ENCODE peak calls at places on chromosomes 3 and 15, in ten cellular contexts. One of them, this sample, is unnamed.
A peak's percentile ranks its signal among the peaks of the same experiment; 100 is the strongest.

GRCh38 chr3:151875759-151876158 is 2.3 kb downstream of the SUCNR1 start:
- ATAC-seq in right cardiac atrium: no peak
- ATAC-seq in PC-3: peak; percentile 35
- ATAC-seq in A549: peak; percentile 39
- ATAC-seq in central memory CD8-positive, alpha-beta T cell: no peak
- ATAC-seq in upper lobe of right lung: peak; percentile 62
- ATAC-seq in natural killer cell: no peak
- ATAC-seq in activated naive CD8-positive, alpha-beta T cell treated with anti-CD3 and anti-CD28 coated beads, Interleukin-2, amount 50 U/mL, for 24 hours: no peak
- ATAC-seq in pancreas: no peak
- ATAC-seq in T-cell: no peak
- ATAC-seq in this sample: no peak

GRCh38 chr15:66715181-66715624 is 13.2 kb downstream of the SMAD6 start:
- ATAC-seq in right cardiac atrium: no peak
- ATAC-seq in PC-3: no peak
- ATAC-seq in A549: no peak
- ATAC-seq in central memory CD8-positive, alpha-beta T cell: no peak
- ATAC-seq in upper lobe of right lung: no peak
- ATAC-seq in natural killer cell: no peak
- ATAC-seq in activated naive CD8-positive, alpha-beta T cell treated with anti-CD3 and anti-CD28 coated beads, Interleukin-2, amount 50 U/mL, for 24 hours: no peak
- ATAC-seq in pancreas: peak; percentile 61
- ATAC-seq in T-cell: no peak
- ATAC-seq in this sample: no peak

GRCh38 chr3:97793415-97794019 is 28.3 kb upstream of the CRYBG3 start:
- ATAC-seq in right cardiac atrium: no peak
- ATAC-seq in PC-3: peak; percentile 60
- ATAC-seq in A549: no peak
- ATAC-seq in central memory CD8-positive, alpha-beta T cell: peak; percentile 40
- ATAC-seq in upper lobe of right lung: peak; percentile 71
- ATAC-seq in natural killer cell: peak; percentile 62
- ATAC-seq in activated naive CD8-positive, alpha-beta T cell treated with anti-CD3 and anti-CD28 coated beads, Interleukin-2, amount 50 U/mL, for 24 hours: no peak
- ATAC-seq in pancreas: no peak
- ATAC-seq in T-cell: peak; percentile 57
- ATAC-seq in this sample: no peak

GRCh38 chr3:178267158-178267838 is 268.9 kb upstream of the KCNMB2 start:
- ATAC-seq in right cardiac atrium: no peak
- ATAC-seq in PC-3: no peak
- ATAC-seq in A549: no peak
- ATAC-seq in central memory CD8-positive, alpha-beta T cell: no peak
- ATAC-seq in upper lobe of right lung: no peak
- ATAC-seq in natural killer cell: no peak
- ATAC-seq in activated naive CD8-positive, alpha-beta T cell treated with anti-CD3 and anti-CD28 coated beads, Interleukin-2, amount 50 U/mL, for 24 hours: no peak
- ATAC-seq in pancreas: no peak
- ATAC-seq in T-cell: no peak
- ATAC-seq in this sample: no peak

GRCh38 chr3:163508212-163508611 is 1570.1 kb downstream of the SI start:
- ATAC-seq in right cardiac atrium: no peak
- ATAC-seq in PC-3: no peak
- ATAC-seq in A549: no peak
- ATAC-seq in central memory CD8-positive, alpha-beta T cell: no peak
- ATAC-seq in upper lobe of right lung: no peak
- ATAC-seq in natural killer cell: no peak
- ATAC-seq in activated naive CD8-positive, alpha-beta T cell treated with anti-CD3 and anti-CD28 coated beads, Interleukin-2, amount 50 U/mL, for 24 hours: no peak
- ATAC-seq in pancreas: no peak
- ATAC-seq in T-cell: no peak
- ATAC-seq in this sample: peak; percentile 16

GRCh38 chr3:132317229-132317948 is at the start of gene ACP3:
- ATAC-seq in right cardiac atrium: peak; percentile 93
- ATAC-seq in PC-3: peak; percentile 69
- ATAC-seq in A549: no peak
- ATAC-seq in central memory CD8-positive, alpha-beta T cell: peak; percentile 36
- ATAC-seq in upper lobe of right lung: peak; percentile 97
- ATAC-seq in natural killer cell: no peak
- ATAC-seq in activated naive CD8-positive, alpha-beta T cell treated with anti-CD3 and anti-CD28 coated beads, Interleukin-2, amount 50 U/mL, for 24 hours: no peak
- ATAC-seq in pancreas: peak; percentile 82
- ATAC-seq in T-cell: no peak
- ATAC-seq in this sample: peak; percentile 89

GRCh38 chr3:116958291-116958690 is 248.7 kb downstream of the TUSC7 start:
- ATAC-seq in right cardiac atrium: no peak
- ATAC-seq in PC-3: no peak
- ATAC-seq in A549: no peak
- ATAC-seq in central memory CD8-positive, alpha-beta T cell: no peak
- ATAC-seq in upper lobe of right lung: no peak
- ATAC-seq in natural killer cell: no peak
- ATAC-seq in activated naive CD8-positive, alpha-beta T cell treated with anti-CD3 and anti-CD28 coated beads, Interleukin-2, amount 50 U/mL, for 24 hours: no peak
- ATAC-seq in pancreas: peak; percentile 58
- ATAC-seq in T-cell: no peak
- ATAC-seq in this sample: no peak

GRCh38 chr15:74776851-74777768 is 4.8 kb upstream of the CSK start:
- ATAC-seq in right cardiac atrium: peak; percentile 36
- ATAC-seq in PC-3: no peak
- ATAC-seq in A549: no peak
- ATAC-seq in central memory CD8-positive, alpha-beta T cell: peak; percentile 64
- ATAC-seq in upper lobe of right lung: peak; percentile 39
- ATAC-seq in natural killer cell: peak; percentile 58
- ATAC-seq in activated naive CD8-positive, alpha-beta T cell treated with anti-CD3 and anti-CD28 coated beads, Interleukin-2, amount 50 U/mL, for 24 hours: peak; percentile 37
- ATAC-seq in pancreas: no peak
- ATAC-seq in T-cell: peak; percentile 26
- ATAC-seq in this sample: peak; percentile 80

GRCh38 chr15:44836094-44836493 is 99.8 kb downstream of the TRIM69 start:
- ATAC-seq in right cardiac atrium: no peak
- ATAC-seq in PC-3: no peak
- ATAC-seq in A549: no peak
- ATAC-seq in central memory CD8-positive, alpha-beta T cell: no peak
- ATAC-seq in upper lobe of right lung: no peak
- ATAC-seq in natural killer cell: no peak
- ATAC-seq in activated naive CD8-positive, alpha-beta T cell treated with anti-CD3 and anti-CD28 coated beads, Interleukin-2, amount 50 U/mL, for 24 hours: no peak
- ATAC-seq in pancreas: no peak
- ATAC-seq in T-cell: no peak
- ATAC-seq in this sample: no peak

GRCh38 chr15:93866996-93867395 is 364.4 kb upstream of the MCTP2 start:
- ATAC-seq in right cardiac atrium: no peak
- ATAC-seq in PC-3: no peak
- ATAC-seq in A549: no peak
- ATAC-seq in central memory CD8-positive, alpha-beta T cell: no peak
- ATAC-seq in upper lobe of right lung: no peak
- ATAC-seq in natural killer cell: no peak
- ATAC-seq in activated naive CD8-positive, alpha-beta T cell treated with anti-CD3 and anti-CD28 coated beads, Interleukin-2, amount 50 U/mL, for 24 hours: no peak
- ATAC-seq in pancreas: no peak
- ATAC-seq in T-cell: no peak
- ATAC-seq in this sample: no peak

GRCh38 chr15:99719096-99719541 is 14.1 kb downstream of the LYSMD4 start:
- ATAC-seq in right cardiac atrium: no peak
- ATAC-seq in PC-3: no peak
- ATAC-seq in A549: no peak
- ATAC-seq in central memory CD8-positive, alpha-beta T cell: no peak
- ATAC-seq in upper lobe of right lung: peak; percentile 5
- ATAC-seq in natural killer cell: peak; percentile 26
- ATAC-seq in activated naive CD8-positive, alpha-beta T cell treated with anti-CD3 and anti-CD28 coated beads, Interleukin-2, amount 50 U/mL, for 24 hours: peak; percentile 70
- ATAC-seq in pancreas: no peak
- ATAC-seq in T-cell: no peak
- ATAC-seq in this sample: peak; percentile 77

GRCh38 chr3:111392911-111393351 is 149.1 kb upstream of the CD96 start:
- ATAC-seq in right cardiac atrium: no peak
- ATAC-seq in PC-3: peak; percentile 80
- ATAC-seq in A549: no peak
- ATAC-seq in central memory CD8-positive, alpha-beta T cell: peak; percentile 99
- ATAC-seq in upper lobe of right lung: no peak
- ATAC-seq in natural killer cell: peak; percentile 98
- ATAC-seq in activated naive CD8-positive, alpha-beta T cell treated with anti-CD3 and anti-CD28 coated beads, Interleukin-2, amount 50 U/mL, for 24 hours: peak; percentile 73
- ATAC-seq in pancreas: no peak
- ATAC-seq in T-cell: peak; percentile 93
- ATAC-seq in this sample: no peak

GRCh38 chr3:10198761-10199688 is 34.3 kb downstream of the IRAK2 start:
- ATAC-seq in right cardiac atrium: peak; percentile 86
- ATAC-seq in PC-3: peak; percentile 83
- ATAC-seq in A549: peak; percentile 70
- ATAC-seq in central memory CD8-positive, alpha-beta T cell: peak; percentile 55
- ATAC-seq in upper lobe of right lung: peak; percentile 83
- ATAC-seq in natural killer cell: peak; percentile 43
- ATAC-seq in activated naive CD8-positive, alpha-beta T cell treated with anti-CD3 and anti-CD28 coated beads, Interleukin-2, amount 50 U/mL, for 24 hours: peak; percentile 93
- ATAC-seq in pancreas: no peak
- ATAC-seq in T-cell: peak; percentile 81
- ATAC-seq in this sample: peak; percentile 88

GRCh38 chr15:91803260-91803659 is 50.2 kb upstream of the SLCO3A1 start:
- ATAC-seq in right cardiac atrium: no peak
- ATAC-seq in PC-3: no peak
- ATAC-seq in A549: no peak
- ATAC-seq in central memory CD8-positive, alpha-beta T cell: no peak
- ATAC-seq in upper lobe of right lung: no peak
- ATAC-seq in natural killer cell: no peak
- ATAC-seq in activated naive CD8-positive, alpha-beta T cell treated with anti-CD3 and anti-CD28 coated beads, Interleukin-2, amount 50 U/mL, for 24 hours: peak; percentile 40
- ATAC-seq in pancreas: no peak
- ATAC-seq in T-cell: no peak
- ATAC-seq in this sample: no peak

GRCh38 chr15:98067339-98067738 is 106.8 kb downstream of the ARRDC4 start:
- ATAC-seq in right cardiac atrium: no peak
- ATAC-seq in PC-3: no peak
- ATAC-seq in A549: no peak
- ATAC-seq in central memory CD8-positive, alpha-beta T cell: no peak
- ATAC-seq in upper lobe of right lung: no peak
- ATAC-seq in natural killer cell: no peak
- ATAC-seq in activated naive CD8-positive, alpha-beta T cell treated with anti-CD3 and anti-CD28 coated beads, Interleukin-2, amount 50 U/mL, for 24 hours: no peak
- ATAC-seq in pancreas: no peak
- ATAC-seq in T-cell: no peak
- ATAC-seq in this sample: no peak

GRCh38 chr3:49217688-49218470 is 46.5 kb downstream of the KLHDC8B start:
- ATAC-seq in right cardiac atrium: peak; percentile 77
- ATAC-seq in PC-3: no peak
- ATAC-seq in A549: peak; percentile 19
- ATAC-seq in central memory CD8-positive, alpha-beta T cell: no peak
- ATAC-seq in upper lobe of right lung: no peak
- ATAC-seq in natural killer cell: no peak
- ATAC-seq in activated naive CD8-positive, alpha-beta T cell treated with anti-CD3 and anti-CD28 coated beads, Interleukin-2, amount 50 U/mL, for 24 hours: no peak
- ATAC-seq in pancreas: peak; percentile 55
- ATAC-seq in T-cell: no peak
- ATAC-seq in this sample: no peak

GRCh38 chr3:12959838-12960378 is 113.3 kb downstream of the IQSEC1 start:
- ATAC-seq in right cardiac atrium: peak; percentile 44
- ATAC-seq in PC-3: no peak
- ATAC-seq in A549: no peak
- ATAC-seq in central memory CD8-positive, alpha-beta T cell: no peak
- ATAC-seq in upper lobe of right lung: peak; percentile 69
- ATAC-seq in natural killer cell: no peak
- ATAC-seq in activated naive CD8-positive, alpha-beta T cell treated with anti-CD3 and anti-CD28 coated beads, Interleukin-2, amount 50 U/mL, for 24 hours: no peak
- ATAC-seq in pancreas: no peak
- ATAC-seq in T-cell: no peak
- ATAC-seq in this sample: peak; percentile 56

GRCh38 chr15:74893627-74894026 is 3.8 kb downstream of the MPI start:
- ATAC-seq in right cardiac atrium: no peak
- ATAC-seq in PC-3: no peak
- ATAC-seq in A549: no peak
- ATAC-seq in central memory CD8-positive, alpha-beta T cell: peak; percentile 79
- ATAC-seq in upper lobe of right lung: no peak
- ATAC-seq in natural killer cell: no peak
- ATAC-seq in activated naive CD8-positive, alpha-beta T cell treated with anti-CD3 and anti-CD28 coated beads, Interleukin-2, amount 50 U/mL, for 24 hours: no peak
- ATAC-seq in pancreas: no peak
- ATAC-seq in T-cell: peak; percentile 72
- ATAC-seq in this sample: no peak

GRCh38 chr15:52071570-52071969 is 41.0 kb downstream of the BCL2L10 start:
- ATAC-seq in right cardiac atrium: no peak
- ATAC-seq in PC-3: no peak
- ATAC-seq in A549: no peak
- ATAC-seq in central memory CD8-positive, alpha-beta T cell: no peak
- ATAC-seq in upper lobe of right lung: peak; percentile 95
- ATAC-seq in natural killer cell: no peak
- ATAC-seq in activated naive CD8-positive, alpha-beta T cell treated with anti-CD3 and anti-CD28 coated beads, Interleukin-2, amount 50 U/mL, for 24 hours: no peak
- ATAC-seq in pancreas: peak; percentile 89
- ATAC-seq in T-cell: no peak
- ATAC-seq in this sample: no peak

GRCh38 chr15:58330836-58331561 is 100.8 kb upstream of the LIPC start:
- ATAC-seq in right cardiac atrium: no peak
- ATAC-seq in PC-3: no peak
- ATAC-seq in A549: no peak
- ATAC-seq in central memory CD8-positive, alpha-beta T cell: no peak
- ATAC-seq in upper lobe of right lung: peak; percentile 7
- ATAC-seq in natural killer cell: no peak
- ATAC-seq in activated naive CD8-positive, alpha-beta T cell treated with anti-CD3 and anti-CD28 coated beads, Interleukin-2, amount 50 U/mL, for 24 hours: no peak
- ATAC-seq in pancreas: no peak
- ATAC-seq in T-cell: no peak
- ATAC-seq in this sample: no peak

GRCh38 chr3:2172561-2173171 is 74.0 kb downstream of the CNTN4 start:
- ATAC-seq in right cardiac atrium: no peak
- ATAC-seq in PC-3: no peak
- ATAC-seq in A549: no peak
- ATAC-seq in central memory CD8-positive, alpha-beta T cell: no peak
- ATAC-seq in upper lobe of right lung: no peak
- ATAC-seq in natural killer cell: no peak
- ATAC-seq in activated naive CD8-positive, alpha-beta T cell treated with anti-CD3 and anti-CD28 coated beads, Interleukin-2, amount 50 U/mL, for 24 hours: no peak
- ATAC-seq in pancreas: no peak
- ATAC-seq in T-cell: no peak
- ATAC-seq in this sample: no peak

GRCh38 chr3:177824190-177824786 is 627.0 kb upstream of the TBL1XR1 start:
- ATAC-seq in right cardiac atrium: peak; percentile 96
- ATAC-seq in PC-3: peak; percentile 68
- ATAC-seq in A549: peak; percentile 98
- ATAC-seq in central memory CD8-positive, alpha-beta T cell: no peak
- ATAC-seq in upper lobe of right lung: peak; percentile 93
- ATAC-seq in natural killer cell: no peak
- ATAC-seq in activated naive CD8-positive, alpha-beta T cell treated with anti-CD3 and anti-CD28 coated beads, Interleukin-2, amount 50 U/mL, for 24 hours: no peak
- ATAC-seq in pancreas: peak; percentile 67
- ATAC-seq in T-cell: no peak
- ATAC-seq in this sample: no peak

GRCh38 chr3:14152233-14152962 is 26.0 kb downstream of the XPC start:
- ATAC-seq in right cardiac atrium: no peak
- ATAC-seq in PC-3: peak; percentile 62
- ATAC-seq in A549: peak; percentile 54
- ATAC-seq in central memory CD8-positive, alpha-beta T cell: no peak
- ATAC-seq in upper lobe of right lung: no peak
- ATAC-seq in natural killer cell: peak; percentile 53
- ATAC-seq in activated naive CD8-positive, alpha-beta T cell treated with anti-CD3 and anti-CD28 coated beads, Interleukin-2, amount 50 U/mL, for 24 hours: peak; percentile 18
- ATAC-seq in pancreas: no peak
- ATAC-seq in T-cell: no peak
- ATAC-seq in this sample: no peak

GRCh38 chr3:62415312-62415791 is 42.0 kb upstream of the FEZF2 start:
- ATAC-seq in right cardiac atrium: no peak
- ATAC-seq in PC-3: no peak
- ATAC-seq in A549: no peak
- ATAC-seq in central memory CD8-positive, alpha-beta T cell: no peak
- ATAC-seq in upper lobe of right lung: no peak
- ATAC-seq in natural killer cell: no peak
- ATAC-seq in activated naive CD8-positive, alpha-beta T cell treated with anti-CD3 and anti-CD28 coated beads, Interleukin-2, amount 50 U/mL, for 24 hours: no peak
- ATAC-seq in pancreas: no peak
- ATAC-seq in T-cell: no peak
- ATAC-seq in this sample: no peak

This sample was measured in stimulated activated memory B cell treated with anti-CD40 and anti-IgM and Interleukin-4, amounts not matched to agents 10 μg/mL and 1 μg/mL and 100 μg/mL, for 72 hours.